ENCODE peak calls at places on chromosome 20, in eight cellular contexts. U is M059J; Q is NCI-H2081; H is HFF-Myc; P is RCC 7860; I is naive thymus-derived CD4-positive, alpha-beta T cell; R is effector memory CD4-positive, alpha-beta T cell; M is naive thymus-derived CD8-positive, alpha-beta T cell. Y is an unnamed sample.

GRCh38 chr20:60332523-60332922 is 374.3 kb downstream of the CDH26 start:
- DNase-seq in M (no peak), P (no peak), Q (no peak), H (no peak), I (no peak), U (no peak), R (no peak), Y (no peak)

GRCh38 chr20:22918286-22918983 is 116.7 kb upstream of the SSTR4 start:
- DNase-seq in Q (peak), I (no peak), U (peak), R (no peak), H (no peak), M (no peak), P (no peak), Y (no peak)

GRCh38 chr20:43255877-43256276 is 66.2 kb upstream of the PTPRT start:
- DNase-seq in H (no peak), M (no peak), P (no peak), R (no peak), I (no peak), Q (no peak), U (no peak), Y (no peak)

GRCh38 chr20:35648836-35649235 is 15.9 kb downstream of the CPNE1 start:
- DNase-seq in I (no peak), H (no peak), U (peak), M (no peak), R (no peak), P (no peak), Q (no peak), Y (no peak)

GRCh38 chr20:380763-381580 is 412 bp downstream of the TRIB3 start:
- DNase-seq in H (no peak), P (peak), R (peak), I (peak), M (peak), U (peak), Q (peak), Y (peak)

GRCh38 chr20:41178904-41179432 is 41.6 kb downstream of the PLCG1 start:
- DNase-seq in Q (peak), M (no peak), I (peak), H (no peak), P (no peak), R (no peak), U (no peak), Y (no peak)

GRCh38 chr20:17615645-17616479 is 46.0 kb downstream of the DSTN start:
- DNase-seq in I (peak), Q (peak), M (no peak), P (no peak), R (no peak), H (no peak), U (no peak), Y (no peak)

GRCh38 chr20:57093766-57094165 is 172.7 kb downstream of the BMP7 start:
- DNase-seq in I (no peak), Q (no peak), H (no peak), R (no peak), M (no peak), U (no peak), P (no peak), Y (no peak)

GRCh38 chr20:41118632-41119031 is 18.7 kb upstream of the PLCG1 start:
- DNase-seq in P (no peak), M (no peak), Q (no peak), R (no peak), H (no peak), I (no peak), U (no peak), Y (no peak)

GRCh38 chr20:62409935-62410741 is 3.1 kb upstream of the CABLES2 start:
- DNase-seq in R (no peak), M (peak), U (peak), H (no peak), I (no peak), Q (peak), P (peak), Y (peak)

GRCh38 chr20:25136643-25137559 is 55.0 kb upstream of the VSX1 start:
- DNase-seq in U (peak), H (peak), M (no peak), Q (no peak), P (peak), I (no peak), R (no peak), Y (peak)

GRCh38 chr20:46505501-46505900 is 7.9 kb downstream of the ZNF334 start:
- DNase-seq in M (no peak), H (no peak), U (no peak), Q (no peak), I (no peak), P (no peak), R (no peak), Y (no peak)

GRCh38 chr20:44714701-44715494 is at the start of gene CCN5:
- DNase-seq in P (peak), R (no peak), Q (peak), M (no peak), U (peak), I (no peak), H (no peak), Y (peak)

GRCh38 chr20:51128198-51128597 is 105.3 kb upstream of the KCNG1 start:
- DNase-seq in R (no peak), H (peak), U (peak), P (peak), M (no peak), I (no peak), Q (no peak), Y (no peak)

GRCh38 chr20:34150616-34151015 is 38.6 kb upstream of the EIF2S2 start:
- DNase-seq in P (no peak), M (no peak), Q (no peak), H (no peak), R (no peak), I (no peak), U (no peak), Y (no peak)

GRCh38 chr20:47620808-47621805 is 119.4 kb downstream of the NCOA3 start:
- DNase-seq in M (peak), Q (peak), I (no peak), R (no peak), P (peak), H (peak), U (peak), Y (no peak)

GRCh38 chr20:1427457-1428054 is 34.7 kb upstream of the FKBP1A start:
- DNase-seq in U (peak), M (no peak), H (no peak), I (no peak), P (no peak), R (no peak), Q (peak), Y (no peak)

GRCh38 chr20:61346996-61347906 is 95.2 kb downstream of the CDH4 start:
- DNase-seq in I (no peak), H (no peak), R (no peak), P (no peak), U (peak), M (no peak), Q (no peak), Y (no peak)

GRCh38 chr20:49851991-49852390 is 39.4 kb downstream of the SLC9A8 start:
- DNase-seq in R (no peak), P (no peak), Q (no peak), H (no peak), M (no peak), I (no peak), U (no peak), Y (no peak)

GRCh38 chr20:14404515-14404914 is 67.1 kb upstream of the FLRT3 start:
- DNase-seq in I (no peak), P (no peak), R (no peak), M (no peak), Q (no peak), H (no peak), U (no peak), Y (no peak)

GRCh38 chr20:2742934-2743559 is 50.5 kb downstream of the EBF4 start:
- DNase-seq in Q (peak), U (peak), I (peak), H (peak), P (peak), M (peak), R (peak), Y (no peak)

GRCh38 chr20:58886546-58886945 is 34.0 kb downstream of the GNAS start:
- DNase-seq in Q (peak), U (no peak), H (no peak), R (no peak), I (no peak), M (no peak), P (no peak), Y (no peak)

GRCh38 chr20:54525906-54526596 is 50.7 kb downstream of the DOK5 start:
- DNase-seq in P (no peak), H (no peak), R (no peak), Q (no peak), M (no peak), I (no peak), U (no peak), Y (no peak)

GRCh38 chr20:58058421-58059140 is 169.9 kb downstream of the ANKRD60 start:
- DNase-seq in H (no peak), R (no peak), Q (no peak), I (no peak), P (no peak), U (no peak), M (no peak), Y (no peak)

GRCh38 chr20:35497780-35498189 is 31.7 kb downstream of the C20orf173 start:
- DNase-seq in H (no peak), Q (no peak), U (no peak), R (no peak), P (no peak), I (no peak), M (no peak), Y (peak)